ENCODE peak calls at places on chromosomes 7 and 10, in seven cellular contexts. G is mesendoderm, Q is H9, A is trophoblast cell, L is neuronal stem cell, M is IMR-90, D is H1. F is an unnamed sample.
A peak's percentile ranks its signal among the peaks of the same experiment; 100 is the strongest.

GRCh38 chr7:150982348-150982747 is 4.2 kb upstream of the KCNH2 start:
- DNase-seq in G (no peak), Q (no peak), A (no peak), L (no peak), M (no peak), D (no peak), F (no peak)

GRCh38 chr7:105600720-105601550 is 19.6 kb upstream of the EFCAB10 start:
- DNase-seq in G (peak; percentile 95), Q (peak; percentile 45), A (peak; percentile 54), L (no peak), M (no peak), D (peak; percentile 53), F (no peak)

GRCh38 chr10:119449210-119449584 is 93.3 kb downstream of the RGS10 start:
- DNase-seq in G (no peak), Q (no peak), A (no peak), L (no peak), M (no peak), D (no peak), F (no peak)

GRCh38 chr7:131012477-131013031 is 278.5 kb upstream of the KLF14 start:
- DNase-seq in G (no peak), Q (no peak), A (peak; percentile 81), L (no peak), M (no peak), D (no peak), F (no peak)

GRCh38 chr10:76435154-76435553 is 1003.7 kb downstream of the LRMDA start:
- DNase-seq in G (peak; percentile 60), Q (no peak), A (no peak), L (no peak), M (no peak), D (no peak), F (no peak)

GRCh38 chr7:26187380-26188290 is 12.9 kb downstream of the HNRNPA2B1 start:
- DNase-seq in G (no peak), Q (peak; percentile 44), A (peak; percentile 41), L (no peak), M (no peak), D (no peak), F (no peak)

GRCh38 chr10:44911081-44911540 is at the start of gene TMEM72:
- DNase-seq in G (peak; percentile 91), Q (peak; percentile 52), A (no peak), L (no peak), M (no peak), D (no peak), F (no peak)

GRCh38 chr7:20140278-20141058 is 76.7 kb downstream of the MACC1 start:
- DNase-seq in G (no peak), Q (no peak), A (peak; percentile 7), L (no peak), M (no peak), D (no peak), F (no peak)

GRCh38 chr10:60646966-60647796 is 131.1 kb upstream of the CDK1 start:
- DNase-seq in G (peak; percentile 61), Q (no peak), A (peak; percentile 87), L (peak; percentile 58), M (peak; percentile 69), D (no peak), F (peak; percentile 66)

GRCh38 chr10:26486985-26487850 is 49.1 kb downstream of the APBB1IP start:
- DNase-seq in G (peak; percentile 22), Q (no peak), A (peak; percentile 92), L (no peak), M (peak; percentile 37), D (no peak), F (peak; percentile 80)

GRCh38 chr7:98802088-98802780 is 67.6 kb downstream of the TMEM130 start:
- DNase-seq in G (peak; percentile 85), Q (peak; percentile 44), A (peak; percentile 79), L (peak; percentile 55), M (peak; percentile 19), D (no peak), F (peak; percentile 43)

GRCh38 chr10:58017719-58018367 is 249.9 kb downstream of the IPMK start:
- DNase-seq in G (no peak), Q (no peak), A (no peak), L (no peak), M (peak; percentile 97), D (no peak), F (peak; percentile 32)

GRCh38 chr10:76251773-76252617 is 820.6 kb downstream of the LRMDA start:
- DNase-seq in G (no peak), Q (no peak), A (peak; percentile 4), L (no peak), M (peak; percentile 93), D (no peak), F (peak; percentile 100)

GRCh38 chr7:148697256-148697841 is 1.4 kb upstream of the CUL1 start:
- DNase-seq in G (no peak), Q (no peak), A (peak; percentile 37), L (no peak), M (peak; percentile 63), D (no peak), F (peak; percentile 50)

GRCh38 chr7:3260425-3260762 is 40.7 kb upstream of the SDK1 start:
- DNase-seq in G (no peak), Q (no peak), A (peak; percentile 63), L (no peak), M (peak; percentile 41), D (no peak), F (no peak)

GRCh38 chr7:114930829-114931655 is 9.1 kb downstream of the MDFIC start:
- DNase-seq in G (no peak), Q (no peak), A (peak; percentile 29), L (no peak), M (peak; percentile 62), D (no peak), F (no peak)

GRCh38 chr7:131509087-131509486 is 47.3 kb downstream of the PODXL start:
- DNase-seq in G (no peak), Q (no peak), A (no peak), L (no peak), M (no peak), D (no peak), F (no peak)

GRCh38 chr7:156118246-156118645 is 306.0 kb upstream of the SHH start:
- DNase-seq in G (no peak), Q (no peak), A (no peak), L (no peak), M (no peak), D (no peak), F (no peak)

DNA sequence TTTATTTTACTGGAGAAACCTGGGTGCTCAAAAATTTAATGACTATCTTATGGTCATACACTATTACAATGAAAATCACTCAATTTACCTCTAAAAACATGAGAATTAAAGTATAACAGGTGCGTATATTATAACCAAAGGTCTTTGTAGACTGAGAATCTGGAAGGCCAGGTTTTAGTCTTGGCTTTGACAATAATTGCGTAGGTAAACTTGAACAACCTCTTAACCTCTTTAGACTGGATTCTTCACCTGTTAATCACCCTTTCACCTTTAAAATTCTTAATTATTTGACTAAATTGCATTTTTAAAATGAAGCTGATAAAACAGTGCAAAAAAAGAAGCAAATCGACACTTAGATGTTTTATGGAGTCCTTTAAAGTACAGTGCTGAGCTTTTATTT is 156.1 kb downstream of the SEMA3E start:
- DNase-seq in G (no peak), Q (no peak), A (no peak), L (no peak), M (no peak), D (no peak), F (no peak)
- H4K8ac ChIP-seq in G (no peak overlapping the region), Q (no peak overlapping the region), A (no peak overlapping the region), L (no peak overlapping the region), M (no peak overlapping the region), D (no peak overlapping the region), F (no peak overlapping the region)

GRCh38 chr7:74420006-74420405 is 33.7 kb upstream of the GTF2IRD1 start:
- DNase-seq in G (no peak), Q (no peak), A (no peak), L (no peak), M (no peak), D (no peak), F (no peak)

GRCh38 chr7:74418076-74418475 is 35.6 kb upstream of the GTF2IRD1 start:
- DNase-seq in G (no peak), Q (no peak), A (no peak), L (no peak), M (no peak), D (no peak), F (no peak)

GRCh38 chr7:74412603-74413002 is 41.1 kb upstream of the GTF2IRD1 start:
- DNase-seq in G (no peak), Q (no peak), A (peak; percentile 31), L (no peak), M (peak; percentile 46), D (no peak), F (peak; percentile 53)

GRCh38 chr7:74418538-74418937 is 35.2 kb upstream of the GTF2IRD1 start:
- DNase-seq in G (no peak), Q (no peak), A (no peak), L (no peak), M (no peak), D (no peak), F (no peak)

DNA sequence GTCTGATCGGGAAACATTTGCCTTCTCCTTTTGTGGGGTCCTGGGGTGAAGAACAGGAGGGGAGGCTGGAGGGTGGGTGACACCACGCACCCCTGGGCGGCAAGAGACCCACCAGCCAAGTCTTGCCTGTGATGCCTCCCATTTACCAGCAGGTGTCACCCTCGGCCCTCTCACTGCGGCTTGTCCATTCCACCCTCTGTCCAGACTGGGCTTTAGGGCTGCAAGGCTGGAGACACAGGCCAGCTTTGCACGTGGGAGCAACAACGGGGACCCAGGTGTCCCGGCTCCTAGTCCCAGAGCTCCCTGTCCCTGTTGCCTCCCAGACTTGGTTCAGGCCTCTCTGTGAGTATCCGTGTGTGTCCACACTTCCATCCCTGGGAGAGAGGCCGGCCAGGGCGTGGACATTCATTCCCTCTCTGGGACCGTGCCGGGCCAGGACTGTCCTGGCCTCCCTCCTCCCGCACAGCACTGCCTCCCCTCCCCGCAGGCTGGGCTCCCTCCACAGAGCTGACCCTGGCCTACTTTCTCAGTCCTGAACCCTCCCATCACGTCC is 36.2 kb upstream of the GTF2IRD1 start:
- DNase-seq in G (peak; percentile 69), Q (peak; percentile 83), A (peak; percentile 83), L (peak; percentile 77), M (peak; percentile 61), D (peak; percentile 44), F (peak; percentile 74)
- H3K4ac ChIP-seq in G (no peak overlapping the region), Q (no peak overlapping the region), A (no peak overlapping the region), L (peak overlapping the region; percentile 85), M (no peak overlapping the region), D (peak overlapping the region; percentile 10), F (no peak overlapping the region)

DNA sequence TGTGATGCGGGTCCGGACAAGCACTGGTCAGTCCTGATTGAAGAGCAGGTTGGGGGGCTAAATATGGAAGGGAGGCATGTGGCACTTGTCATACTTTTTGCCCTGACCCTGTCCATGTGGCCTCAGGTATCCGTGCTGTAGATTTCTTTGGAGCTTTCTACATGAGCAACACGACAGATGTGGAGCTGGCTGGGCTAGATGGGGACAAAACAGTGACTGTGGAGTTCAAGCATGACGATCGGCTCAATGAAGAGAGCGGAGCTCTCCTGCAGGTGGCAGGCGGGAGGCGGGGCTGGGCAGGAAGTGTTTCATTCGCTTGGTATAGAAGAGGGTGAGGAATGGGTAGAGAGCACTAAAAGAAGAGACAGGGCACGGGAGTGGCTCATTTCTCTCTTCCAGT is 13.0 kb upstream of the CHCHD1 start:
- DNase-seq in G (no peak), Q (peak; percentile 55), A (no peak), L (no peak), M (no peak), D (no peak), F (no peak)
- H4K8ac ChIP-seq in G (no peak overlapping the region), Q (no peak overlapping the region), A (no peak overlapping the region), L (no peak overlapping the region), M (no peak overlapping the region), D (no peak overlapping the region), F (no peak overlapping the region)

DNA sequence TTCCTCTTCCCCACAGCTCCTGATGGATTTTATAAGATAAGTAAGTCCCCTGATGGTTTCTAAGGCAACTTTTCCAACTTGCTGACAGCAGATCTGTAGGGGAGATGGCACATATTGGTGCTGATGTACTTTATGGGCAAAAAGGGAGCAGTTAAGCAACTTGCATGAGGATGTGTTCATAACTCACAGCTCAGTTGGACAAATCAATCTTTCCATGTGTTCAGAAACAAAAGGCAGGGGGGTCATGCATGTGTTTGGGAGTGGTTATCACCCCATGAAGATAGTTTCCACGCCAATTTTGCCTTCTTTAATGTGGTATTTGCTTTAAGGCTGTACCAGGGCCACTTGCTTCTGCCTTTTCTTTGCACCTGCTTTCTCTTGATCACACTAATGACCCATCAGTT is 6.1 kb downstream of the RBM20 start:
- DNase-seq in G (no peak), Q (no peak), A (no peak), L (no peak), M (no peak), D (no peak), F (no peak)
- H3K4ac ChIP-seq in G (no peak overlapping the region), Q (no peak overlapping the region), A (no peak overlapping the region), L (no peak overlapping the region), M (peak overlapping the region; percentile 0), D (no peak overlapping the region), F (no peak overlapping the region)

F was measured in mesenchymal stem cell.